ENCODE peak calls at places on chromosomes 11 and 22, in six cellular contexts. T is fibroblast of pulmonary artery; K is kidney glomerular epithelial cell; G is HuH-7.5; X is stimulated activated CD4-positive, alpha-beta T cell treated with anti-CD3 and anti-CD28 coated beads, Interleukin-2, amount 100 ng/mL, for 48 hours; S is iPS-NIHi11. B is an unnamed sample.

GRCh38 chr11:17014321-17014773 is at the start of gene PLEKHA7:
- DNase-seq in S (peak; percentile 80), T (no peak), X (no peak), K (no peak), G (peak; percentile 31), B (no peak)

GRCh38 chr22:39208013-39208680 is 36.6 kb downstream of the PDGFB start:
- DNase-seq in S (no peak), K (no peak), T (no peak), G (no peak), X (no peak), B (no peak)

GRCh38 chr11:12494699-12495098 is 117.3 kb downstream of the PARVA start:
- DNase-seq in G (no peak), K (no peak), T (peak; percentile 41), S (no peak), X (no peak), B (no peak)

GRCh38 chr22:35383679-35384071 is 2.8 kb downstream of the HMOX1 start:
- DNase-seq in S (no peak), X (no peak), K (no peak), G (no peak), T (no peak), B (no peak)

GRCh38 chr22:42699281-42699681 is 21.4 kb downstream of the A4GALT start:
- DNase-seq in K (no peak), S (peak; percentile 20), T (no peak), X (no peak), G (no peak), B (no peak)

GRCh38 chr22:44085743-44086741 is 61.9 kb downstream of the PARVB start:
- DNase-seq in T (peak; percentile 75), K (peak; percentile 71), X (no peak), S (peak; percentile 68), G (peak; percentile 42), B (no peak)

GRCh38 chr11:798093-798713 is at the start of gene SLC25A22:
- DNase-seq in X (peak; percentile 84), T (peak; percentile 74), K (peak; percentile 52), G (peak; percentile 97), S (peak; percentile 99), B (no peak)

GRCh38 chr11:78168539-78169477 is 19.6 kb downstream of the KCTD21 start:
- DNase-seq in K (peak; percentile 44), T (peak; percentile 94), G (no peak), S (no peak), X (no peak), B (no peak)

GRCh38 chr11:103055174-103055890 is 36.6 kb downstream of the DCUN1D5 start:
- DNase-seq in G (no peak), X (no peak), T (peak; percentile 65), S (peak; percentile 18), K (peak; percentile 63), B (no peak)

GRCh38 chr22:49930596-49931412 is 12.4 kb downstream of the CRELD2 start:
- DNase-seq in K (peak; percentile 20), S (no peak), T (peak; percentile 73), X (no peak), G (peak; percentile 92), B (peak; percentile 86)

GRCh38 chr11:126216526-126217305 is 5.1 kb downstream of the FAM118B start:
- DNase-seq in X (no peak), G (no peak), T (no peak), K (no peak), S (no peak), B (no peak)

GRCh38 chr11:11563193-11563592 is 58.6 kb downstream of the GALNT18 start:
- DNase-seq in S (no peak), K (no peak), X (no peak), T (no peak), G (no peak), B (no peak)

GRCh38 chr22:29346659-29347058 is 31.2 kb upstream of the RASL10A start:
- DNase-seq in G (no peak), S (no peak), K (no peak), X (no peak), T (no peak), B (no peak)

B was measured in SW 1271.